ENCODE peak calls at places on chromosomes 3 and 15, in six cellular contexts. E is mesenchymal stem cell, M is H1, A is H9, G is trophoblast cell, Q is IMR-90. L is an unnamed sample.

GRCh38 chr3:138078901-138079344 is 36.5 kb downstream of the DZIP1L start:
- DNase-seq in E (peak), M (no peak), A (no peak), G (no peak), Q (peak), L (no peak)

GRCh38 chr3:62233065-62233464 is 140.3 kb downstream of the FEZF2 start:
- DNase-seq in E (no peak), M (no peak), A (peak), G (no peak), Q (no peak), L (no peak)

GRCh38 chr15:70765504-70766281 is 2.3 kb upstream of the UACA start:
- DNase-seq in E (peak), M (no peak), A (no peak), G (no peak), Q (peak), L (no peak)

GRCh38 chr3:196868297-196868661 is 559 bp downstream of the SENP5 start:
- DNase-seq in E (peak), M (no peak), A (peak), G (no peak), Q (peak), L (peak)

GRCh38 chr3:60752800-60753199 is 498.5 kb downstream of the FHIT start:
- DNase-seq in E (peak), M (no peak), A (no peak), G (no peak), Q (peak), L (no peak)

GRCh38 chr3:72343078-72343477 is 505.2 kb downstream of the SHQ1 start:
- DNase-seq in E (peak), M (no peak), A (no peak), G (peak), Q (peak), L (no peak)

GRCh38 chr3:195522254-195523023 is 20.7 kb downstream of the PPP1R2 start:
- DNase-seq in E (peak), M (no peak), A (no peak), G (no peak), Q (peak), L (peak)

GRCh38 chr15:43794269-43795037 is 2.3 kb downstream of the SERF2 start:
- DNase-seq in E (peak), M (no peak), A (no peak), G (no peak), Q (peak), L (no peak)

GRCh38 chr3:17645074-17645698 is 97.2 kb downstream of the TBC1D5 start:
- DNase-seq in E (peak), M (no peak), A (no peak), G (peak), Q (peak), L (peak)

GRCh38 chr3:178485756-178486155 is 50.5 kb upstream of the KCNMB2 start:
- DNase-seq in E (no peak), M (no peak), A (no peak), G (no peak), Q (peak), L (no peak)

GRCh38 chr3:138673641-138674040 is 65.1 kb downstream of the FAIM start:
- DNase-seq in E (peak), M (no peak), A (no peak), G (peak), Q (peak), L (no peak)

GRCh38 chr3:49844464-49845183 is 11.7 kb downstream of the TRAIP start:
- DNase-seq in E (no peak), M (no peak), A (no peak), G (no peak), Q (no peak), L (no peak)

GRCh38 chr3:53188720-53189119 is 27.7 kb downstream of the PRKCD start:
- DNase-seq in E (no peak), M (no peak), A (no peak), G (no peak), Q (no peak), L (no peak)

GRCh38 chr3:189927975-189928895 is 192.5 kb downstream of the P3H2 start:
- DNase-seq in E (no peak), M (no peak), A (no peak), G (peak), Q (no peak), L (no peak)

GRCh38 chr3:53161820-53162671 is 1.0 kb downstream of the PRKCD start:
- DNase-seq in E (peak), M (no peak), A (peak), G (no peak), Q (peak), L (no peak)

GRCh38 chr3:14565791-14566588 is 25.8 kb upstream of the GRIP2 start:
- DNase-seq in E (no peak), M (no peak), A (no peak), G (no peak), Q (peak), L (no peak)

GRCh38 chr3:60045686-60046085 is 995.9 kb upstream of the CFAP20DC start:
- DNase-seq in E (no peak), M (no peak), A (no peak), G (no peak), Q (no peak), L (no peak)

GRCh38 chr3:182912476-182912875 is 67.9 kb downstream of the DCUN1D1 start:
- DNase-seq in E (no peak), M (no peak), A (no peak), G (no peak), Q (no peak), L (no peak)

GRCh38 chr15:74324714-74325113 is 42.7 kb downstream of the CYP11A1 start:
- DNase-seq in E (no peak), M (no peak), A (no peak), G (no peak), Q (no peak), L (no peak)
- H2AK5ac ChIP-seq in E (no peak), M (no peak), A (no peak), G (peak), Q (no peak), L (no peak)

GRCh38 chr3:12139111-12139511 is 19.6 kb downstream of the TIMP4 start:
- DNase-seq in E (peak), M (peak), A (peak), G (peak), Q (peak), L (peak)
- H4K91ac ChIP-seq in E (peak), M (no peak), A (no peak), G (no peak), Q (no peak), L (no peak)

GRCh38 chr15:68818671-68819450 is 1.8 kb downstream of the ANP32A start:
- DNase-seq in E (peak), M (no peak), A (no peak), G (peak), Q (no peak), L (peak)
- H2AK5ac ChIP-seq in E (peak), M (peak), A (no peak), G (peak), Q (peak), L (peak)

DNA sequence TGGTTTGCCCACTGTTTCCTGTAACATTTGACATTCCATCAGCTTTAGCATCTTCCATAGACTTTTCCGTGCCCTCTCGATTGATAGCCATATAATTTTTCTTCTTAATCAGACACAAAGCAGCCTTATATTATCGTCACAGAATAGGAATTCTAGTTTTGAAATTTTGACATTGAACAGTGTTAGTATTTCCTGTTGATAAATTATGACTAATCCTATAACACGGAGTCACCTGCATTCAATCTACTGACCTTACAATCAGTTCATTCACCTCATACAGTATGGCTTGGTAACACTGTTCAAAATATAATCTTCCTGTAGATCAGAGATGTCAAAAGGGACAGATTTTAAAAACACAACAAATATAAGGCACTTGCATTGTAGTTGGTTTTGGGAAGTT is 423.7 kb downstream of the C3orf38 start:
- DNase-seq in E (no peak), M (no peak), A (no peak), G (no peak), Q (no peak), L (no peak)
- H4K91ac ChIP-seq in E (no peak), M (no peak), A (no peak), G (no peak), Q (no peak), L (no peak)

GRCh38 chr3:65096110-65096509 is 408.3 kb upstream of the ADAMTS9 start:
- DNase-seq in E (no peak), M (no peak), A (no peak), G (no peak), Q (no peak), L (no peak)
- H2AK5ac ChIP-seq in E (no peak), M (no peak), A (no peak), G (no peak), Q (no peak), L (no peak)

L was measured in neuronal stem cell.